ENCODE peak calls at places on chromosomes 3 and 15, in four cellular contexts. L is endothelial cell, E is brain microvascular endothelial cell, N is GM20000. Q is an unnamed sample.

GRCh38 chr3:183328823-183329222 is 75.8 kb downstream of the B3GNT5 start:
- DNase-seq in L (no peak), E (no peak), N (no peak), Q (no peak)

GRCh38 chr15:62906627-62907026 is 135.9 kb upstream of the TPM1 start:
- DNase-seq in L (no peak), E (no peak), N (no peak), Q (no peak)

GRCh38 chr3:49911611-49912010 is 7.9 kb upstream of the MST1R start:
- DNase-seq in L (no peak), E (no peak), N (no peak), Q (no peak)

GRCh38 chr3:9553949-9554513 is 409 bp upstream of the LHFPL4 start:
- DNase-seq in L (no peak), E (no peak), N (no peak), Q (no peak)

GRCh38 chr3:142602630-142603339 is 6.6 kb downstream of the PLS1 start:
- DNase-seq in L (no peak), E (no peak), N (no peak), Q (no peak)

GRCh38 chr3:128537091-128537703 is 44.2 kb upstream of the GATA2 start:
- DNase-seq in L (no peak), E (no peak), N (no peak), Q (no peak)

GRCh38 chr15:94162946-94163345 is 68.4 kb upstream of the MCTP2 start:
- DNase-seq in L (no peak), E (no peak), N (no peak), Q (no peak)

GRCh38 chr15:58475573-58476524 is 44.1 kb downstream of the LIPC start:
- DNase-seq in L (no peak), E (no peak), N (no peak), Q (no peak)

GRCh38 chr15:36501063-36501678 is 78.3 kb upstream of the CDIN1 start:
- DNase-seq in L (peak), E (peak), N (peak), Q (peak)

GRCh38 chr15:52439470-52439869 is 89.2 kb downstream of the MYO5A start:
- DNase-seq in L (no peak), E (no peak), N (no peak), Q (no peak)

GRCh38 chr3:125191730-125192129 is 20.8 kb downstream of the SLC12A8 start:
- DNase-seq in L (no peak), E (no peak), N (no peak), Q (no peak)

GRCh38 chr3:132399054-132399929 is 18.0 kb upstream of the DNAJC13 start:
- DNase-seq in L (peak), E (peak), N (peak), Q (peak)

GRCh38 chr3:56375654-56376053 is 92.6 kb downstream of the ERC2 start:
- DNase-seq in L (no peak), E (no peak), N (no peak), Q (no peak)

GRCh38 chr3:171543759-171544284 is 83.6 kb upstream of the TNIK start:
- DNase-seq in L (no peak), E (no peak), N (no peak), Q (no peak)

GRCh38 chr3:126358038-126358815 is 1.0 kb upstream of the KLF15 start:
- DNase-seq in L (no peak), E (no peak), N (no peak), Q (peak)

GRCh38 chr15:85330941-85331588 is 49.3 kb upstream of the AKAP13 start:
- DNase-seq in L (peak), E (peak), N (peak), Q (peak)

GRCh38 chr15:64847016-64847415 is 5.3 kb downstream of the PLEKHO2 start:
- DNase-seq in L (no peak), E (no peak), N (no peak), Q (no peak)

DNA sequence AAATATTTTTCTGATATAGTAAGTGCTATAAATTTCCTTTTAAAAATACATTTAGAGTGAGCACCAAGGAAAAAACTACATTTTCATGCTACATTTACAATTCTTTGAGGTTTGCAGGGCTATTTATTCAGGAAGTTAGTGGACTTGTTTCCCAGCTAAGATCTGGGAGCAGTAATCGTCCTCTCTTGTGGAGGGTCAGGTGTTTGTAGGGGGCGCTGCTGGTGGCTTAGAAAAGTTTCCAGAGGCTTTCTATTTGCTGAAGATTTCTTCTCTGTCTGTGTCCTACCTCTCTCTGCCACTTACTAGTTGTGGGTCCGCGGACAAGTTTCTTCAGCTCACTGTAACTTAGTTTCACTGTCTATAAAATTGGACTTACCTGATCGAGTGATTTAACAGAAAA is 163.9 kb downstream of the PEX5L start:
- DNase-seq in L (no peak), E (no peak), N (no peak), Q (no peak)
- TF ChIP-seq CTCF in L (no peak), E (no peak), N (no peak), Q (no peak)

DNA sequence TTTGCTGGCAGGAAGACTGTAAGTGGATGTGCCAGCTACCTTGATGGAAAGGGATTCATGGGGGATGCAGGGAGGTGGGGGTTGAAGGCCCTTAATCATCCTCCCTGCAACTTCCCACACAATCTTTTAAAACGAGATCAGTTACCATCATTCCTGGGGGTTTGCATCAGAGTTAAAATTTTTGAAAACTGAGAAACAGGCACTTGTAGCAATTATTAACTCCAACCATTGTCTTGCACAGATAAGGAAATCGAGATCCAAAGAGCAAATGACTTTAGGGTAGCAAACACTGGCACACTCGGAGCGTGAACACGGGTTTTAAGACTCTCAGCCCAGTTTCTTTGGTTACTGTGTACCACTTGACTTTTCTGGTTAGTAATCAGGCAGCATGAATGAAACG is 41.9 kb downstream of the GPD1L start:
- DNase-seq in L (no peak), E (no peak), N (no peak), Q (no peak)
- TF ChIP-seq CTCF in L (no peak), E (no peak), N (no peak), Q (no peak)

DNA sequence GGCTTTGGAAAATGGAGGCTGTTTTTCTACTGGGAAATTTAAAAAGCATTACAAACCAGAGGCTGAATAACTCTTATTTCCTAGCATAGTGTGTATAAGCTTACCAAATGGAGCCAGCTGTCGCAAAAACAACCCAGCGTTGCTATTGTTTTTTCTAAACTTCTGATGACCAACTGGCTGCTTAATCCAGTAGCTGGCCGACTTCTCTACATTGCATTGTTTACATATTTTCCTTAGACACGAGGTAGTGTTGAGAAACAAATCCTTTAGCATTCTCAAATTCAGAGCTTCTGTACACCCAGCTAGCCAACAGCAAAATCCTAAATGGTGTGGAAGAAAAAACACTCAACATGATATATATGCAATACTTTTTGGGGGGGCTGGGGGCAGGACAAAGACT is 161.0 kb upstream of the ADAMTS9 start:
- DNase-seq in L (no peak), E (peak), N (no peak), Q (no peak)
- TF ChIP-seq CTCF in L (no peak), E (no peak), N (no peak), Q (no peak)

GRCh38 chr3:185552358-185552877 is at the start of gene LIPH:
- DNase-seq in L (no peak), E (peak), N (peak), Q (peak)

GRCh38 chr3:185555948-185556347 is 3.6 kb upstream of the LIPH start:
- DNase-seq in L (no peak), E (no peak), N (no peak), Q (no peak)

GRCh38 chr3:185559706-185560090 is 7.3 kb upstream of the LIPH start:
- DNase-seq in L (no peak), E (no peak), N (no peak), Q (no peak)

GRCh38 chr3:185558395-185558794 is 6.0 kb upstream of the LIPH start:
- DNase-seq in L (no peak), E (no peak), N (no peak), Q (no peak)

GRCh38 chr3:185555101-185555501 is 2.7 kb upstream of the LIPH start:
- DNase-seq in L (no peak), E (peak), N (no peak), Q (no peak)
- TF ChIP-seq CTCF in L (no peak), E (no peak), N (no peak), Q (no peak)

GRCh38 chr3:188279696-188280398 is 125.9 kb downstream of the LPP start:
- DNase-seq in L (no peak), E (peak), N (no peak), Q (no peak)
- TF ChIP-seq CTCF in L (no peak), E (no peak), N (no peak), Q (no peak)

GRCh38 chr3:112990672-112991602 is at the start of gene GTPBP8:
- DNase-seq in L (peak), E (peak), N (peak), Q (peak)
- TF ChIP-seq CTCF in L (no peak), E (no peak), N (no peak), Q (no peak)

GRCh38 chr15:43796566-43796965 is 3.5 kb downstream of the SERINC4 start:
- DNase-seq in L (no peak), E (no peak), N (no peak), Q (no peak)

GRCh38 chr15:43799945-43800285 is at the start of gene SERINC4:
- DNase-seq in L (no peak), E (no peak), N (no peak), Q (no peak)

GRCh38 chr15:43800286-43801136 is at the start of gene HYPK:
- DNase-seq in L (peak), E (peak), N (peak), Q (peak)

GRCh38 chr15:43795997-43796396 is 3.9 kb downstream of the SERF2 start:
- DNase-seq in L (no peak), E (no peak), N (no peak), Q (no peak)

GRCh38 chr15:43799209-43799944 is 643 bp downstream of the SERINC4 start:
- DNase-seq in L (no peak), E (no peak), N (no peak), Q (no peak)
- TF ChIP-seq CTCF in L (no peak), E (no peak), N (peak), Q (no peak)

GRCh38 chr15:61367953-61368352 is 138.9 kb upstream of the RORA start:
- DNase-seq in L (no peak), E (no peak), N (no peak), Q (peak)
- TF ChIP-seq CTCF in L (no peak), E (no peak), N (no peak), Q (no peak)

DNA sequence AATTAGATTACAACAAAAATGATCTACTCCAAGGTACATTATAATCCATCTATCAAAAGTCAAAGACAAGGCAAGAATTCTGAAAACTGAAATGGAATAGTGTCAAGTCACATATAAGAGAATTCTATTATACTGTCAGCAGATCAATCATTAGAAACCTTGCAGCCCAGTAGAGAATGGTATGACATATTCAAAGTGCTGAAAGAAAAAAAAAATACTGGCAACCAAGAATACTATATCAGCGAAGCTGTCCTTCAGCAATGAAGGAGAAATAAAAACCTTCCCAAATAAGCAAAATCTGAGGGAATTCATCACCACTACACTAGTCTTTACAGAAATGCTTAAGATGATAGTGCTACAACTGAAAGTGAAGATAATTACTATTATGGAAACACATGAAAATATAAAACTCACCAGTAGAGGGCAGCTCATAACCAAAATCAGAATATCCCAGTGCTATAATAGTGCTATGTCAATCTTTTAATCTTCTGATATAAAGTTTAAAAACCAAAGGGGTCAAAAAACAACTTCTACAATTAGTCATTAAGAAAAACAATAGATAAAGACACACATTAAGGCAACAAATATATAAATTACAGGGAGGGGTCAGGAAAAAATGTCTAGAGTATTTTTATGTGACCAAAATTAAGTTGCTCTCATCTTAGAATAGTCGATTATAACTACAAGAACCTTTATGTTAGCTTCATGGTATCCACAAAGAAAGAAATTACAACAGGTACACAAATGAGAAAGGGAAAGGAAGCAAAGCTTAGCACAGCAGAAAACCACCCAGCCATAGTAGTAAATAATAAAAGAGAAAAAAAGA is 190.7 kb upstream of the CNTN6 start:
- DNase-seq in L (no peak), E (no peak), N (peak), Q (no peak)
- TF ChIP-seq CTCF in L (peak), E (peak), N (no peak), Q (peak)